ENCODE peak calls at places on chromosomes 6 and 20, in six cellular contexts. R is mesothelial cell of epicardium, I is A549, A is amygdala, M is A172, Z is activated T-cell treated with anti-CD3 and anti-CD28 coated beads for 1 hour. F is an unnamed sample.

GRCh38 chr6:147530132-147531060 is 21.9 kb downstream of the SAMD5 start:
- DNase-seq in R (no peak), I (peak), A (no peak), M (peak), Z (no peak), F (no peak)

GRCh38 chr6:11320914-11321549 is 88.6 kb upstream of the NEDD9 start:
- DNase-seq in R (no peak), I (no peak), A (no peak), M (no peak), Z (no peak), F (no peak)

GRCh38 chr20:62063981-62064787 is 1.5 kb downstream of the TAF4 start:
- DNase-seq in R (no peak), I (no peak), A (no peak), M (no peak), Z (no peak), F (peak)

GRCh38 chr6:26336355-26337198 is 28.4 kb upstream of the BTN3A2 start:
- DNase-seq in R (no peak), I (no peak), A (no peak), M (peak), Z (no peak), F (peak)

GRCh38 chr6:41626022-41626421 is 12.2 kb upstream of the MDFI start:
- DNase-seq in R (no peak), I (no peak), A (no peak), M (no peak), Z (no peak), F (no peak)

GRCh38 chr6:166348305-166348949 is 6.1 kb upstream of the SFT2D1 start:
- DNase-seq in R (no peak), I (no peak), A (no peak), M (no peak), Z (no peak), F (no peak)

GRCh38 chr6:73695619-73696421 is at the start of gene CD109:
- DNase-seq in R (peak), I (peak), A (peak), M (peak), Z (peak), F (peak)

GRCh38 chr6:111739257-111739696 is 133.6 kb upstream of the TRAF3IP2 start:
- DNase-seq in R (no peak), I (no peak), A (no peak), M (no peak), Z (no peak), F (no peak)

GRCh38 chr6:47209632-47210031 is 100.1 kb downstream of the TNFRSF21 start:
- DNase-seq in R (no peak), I (no peak), A (no peak), M (no peak), Z (no peak), F (peak)

GRCh38 chr6:166235666-166236292 is 68.1 kb upstream of the TBXT start:
- DNase-seq in R (no peak), I (no peak), A (no peak), M (no peak), Z (no peak), F (no peak)